ENCODE peak calls at places on chromosomes 3 and 15, in four cellular contexts. P, F, W and Q are unnamed samples.

GRCh38 chr3:120093923-120094775 is at the start of gene GSK3B:
- DNase-seq in W (peak), P (peak), F (peak), Q (peak)

GRCh38 chr3:1734494-1735122 is 364.1 kb upstream of the CNTN4 start:
- DNase-seq in W (no peak), P (no peak), F (no peak), Q (no peak)

GRCh38 chr3:115322901-115323300 is 175.8 kb upstream of the ZBTB20 start:
- DNase-seq in P (no peak), W (no peak), F (no peak), Q (peak)

GRCh38 chr3:98839846-98840245 is 61.6 kb downstream of the DCBLD2 start:
- DNase-seq in F (no peak), P (no peak), W (no peak), Q (no peak)

GRCh38 chr15:98311566-98312188 is 336.7 kb upstream of the IGF1R start:
- DNase-seq in P (peak), W (peak), F (peak), Q (peak)

GRCh38 chr3:147406255-147407023 is at the start of gene ZIC4:
- DNase-seq in W (no peak), P (no peak), F (no peak), Q (no peak)

GRCh38 chr15:76006136-76006778 is 6.0 kb downstream of the NRG4 start:
- DNase-seq in F (no peak), P (no peak), W (no peak), Q (peak)

GRCh38 chr15:56369234-56369633 is 4.0 kb downstream of the TEX9 start:
- DNase-seq in P (no peak), W (no peak), F (no peak), Q (no peak)

GRCh38 chr15:29784413-29784812 is 37.9 kb downstream of the TJP1 start:
- DNase-seq in P (no peak), W (no peak), F (no peak), Q (no peak)

GRCh38 chr3:156472150-156472549 is 82.8 kb downstream of the SSR3 start:
- DNase-seq in P (no peak), F (no peak), W (no peak), Q (no peak)